ENCODE peak calls at places on chromosome 4, in eight cellular contexts. V is astrocyte, X is neural progenitor cell, D is GM12878, C is IMR-90, E is HCT116, W is H1, P is DND-41. F is an unnamed sample.

GRCh38 chr4:89838005-89838404 is 1.0 kb upstream of the SNCA start:
- DNase-seq in V (no peak), X (peak), D (no peak), C (no peak), E (no peak), W (no peak), P (peak), F (no peak)

GRCh38 chr4:4689694-4690440 is 148.0 kb upstream of the STX18 start:
- DNase-seq in V (no peak), X (no peak), D (peak), C (no peak), E (no peak), W (no peak), P (no peak), F (no peak)

GRCh38 chr4:4765811-4766210 is 93.7 kb upstream of the MSX1 start:
- DNase-seq in V (no peak), X (no peak), D (no peak), C (no peak), E (no peak), W (no peak), P (no peak), F (no peak)

GRCh38 chr4:47154816-47155370 is 123.5 kb downstream of the GABRB1 start:
- DNase-seq in V (no peak), X (peak), D (no peak), C (peak), E (no peak), W (no peak), P (no peak), F (no peak)

GRCh38 chr4:124631760-124632159 is 80.8 kb downstream of the ANKRD50 start:
- DNase-seq in V (peak), X (no peak), D (no peak), C (peak), E (peak), W (no peak), P (no peak), F (peak)

GRCh38 chr4:186081202-186081807 is 12.3 kb downstream of the TLR3 start:
- DNase-seq in V (no peak), X (peak), D (no peak), C (no peak), E (no peak), W (peak), P (no peak), F (no peak)

GRCh38 chr4:8644966-8645752 is 52.6 kb downstream of the CPZ start:
- DNase-seq in V (no peak), X (no peak), D (no peak), C (no peak), E (no peak), W (peak), P (no peak), F (no peak)

GRCh38 chr4:158673633-158674032 is 1.5 kb downstream of the ETFDH start:
- DNase-seq in V (no peak), X (no peak), D (no peak), C (no peak), E (no peak), W (no peak), P (no peak), F (no peak)

GRCh38 chr4:183639291-183639690 is 19.7 kb downstream of the RWDD4 start:
- DNase-seq in V (no peak), X (no peak), D (no peak), C (peak), E (no peak), W (no peak), P (no peak), F (no peak)

GRCh38 chr4:52842788-52843187 is 19.3 kb upstream of the RASL11B start:
- DNase-seq in V (no peak), X (peak), D (no peak), C (no peak), E (no peak), W (no peak), P (no peak), F (no peak)

GRCh38 chr4:4504783-4505182 is 37.1 kb downstream of the STX18 start:
- DNase-seq in V (no peak), X (no peak), D (no peak), C (no peak), E (no peak), W (no peak), P (no peak), F (no peak)

GRCh38 chr4:99180367-99181169 is 36.5 kb upstream of the ADH4 start:
- DNase-seq in V (peak), X (no peak), D (no peak), C (peak), E (no peak), W (no peak), P (no peak), F (no peak)

GRCh38 chr4:165138843-165139242 is 26.2 kb upstream of the TMEM192 start:
- DNase-seq in V (no peak), X (no peak), D (no peak), C (no peak), E (no peak), W (no peak), P (no peak), F (no peak)

GRCh38 chr4:148116971-148117370 is 325.2 kb downstream of the NR3C2 start:
- DNase-seq in V (no peak), X (no peak), D (no peak), C (no peak), E (no peak), W (no peak), P (no peak), F (no peak)

GRCh38 chr4:71396382-71396781 is 57.6 kb downstream of the SLC4A4 start:
- DNase-seq in V (peak), X (peak), D (no peak), C (peak), E (no peak), W (no peak), P (no peak), F (no peak)

GRCh38 chr4:57668621-57669020 is 558.4 kb upstream of the IGFBP7 start:
- DNase-seq in V (no peak), X (peak), D (no peak), C (no peak), E (no peak), W (no peak), P (no peak), F (no peak)

GRCh38 chr4:5839751-5840674 is 52.9 kb downstream of the CRMP1 start:
- DNase-seq in V (no peak), X (no peak), D (no peak), C (no peak), E (no peak), W (no peak), P (no peak), F (peak)

GRCh38 chr4:38106301-38106700 is 146.1 kb downstream of the PTTG2 start:
- DNase-seq in V (peak), X (no peak), D (no peak), C (peak), E (no peak), W (no peak), P (no peak), F (no peak)

GRCh38 chr4:21470531-21470930 is 478.0 kb downstream of the KCNIP4 start:
- DNase-seq in V (peak), X (peak), D (no peak), C (no peak), E (no peak), W (no peak), P (no peak), F (no peak)

DNA sequence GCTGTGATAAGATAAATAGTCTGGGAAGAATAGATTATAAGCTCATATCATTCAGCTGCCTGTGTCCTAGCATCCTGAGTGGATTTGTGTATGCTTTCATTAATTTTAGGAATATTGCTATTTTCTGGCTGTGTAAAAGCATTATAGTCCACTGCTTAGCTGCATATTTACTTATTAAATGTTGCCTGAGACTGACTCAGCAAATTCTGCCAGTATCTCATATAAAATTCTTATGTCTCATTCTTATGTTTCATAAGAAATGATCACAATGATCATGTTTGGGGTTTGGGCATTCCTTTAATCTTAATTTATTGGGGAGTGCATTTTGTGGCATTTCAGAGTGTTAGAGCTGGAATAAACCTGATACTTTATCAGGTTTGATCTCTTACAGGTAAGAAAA is 34.9 kb downstream of the RASSF6 start:
- DNase-seq in V (no peak), X (no peak), D (no peak), C (no peak), E (no peak), W (no peak), P (no peak), F (no peak)
- H3K9ac ChIP-seq in V (no peak), X (no peak), D (no peak), C (no peak), E (no peak), W (no peak), P (no peak), F (no peak)

GRCh38 chr4:154292589-154292988 is 199.0 kb downstream of the DCHS2 start:
- DNase-seq in V (no peak), X (no peak), D (no peak), C (no peak), E (no peak), W (no peak), P (no peak), F (no peak)
- TF ChIP-seq CTCF in V (no peak), X (no peak), D (peak), C (no peak), E (no peak), W (no peak), P (peak), F (no peak)

GRCh38 chr4:123554819-123555499 is 158.4 kb downstream of the SPRY1 start:
- DNase-seq in V (peak), X (no peak), D (no peak), C (no peak), E (no peak), W (no peak), P (no peak), F (peak)
- H3K9ac ChIP-seq in V (peak), X (no peak), D (no peak), C (no peak), E (no peak), W (no peak), P (no peak), F (peak)

DNA sequence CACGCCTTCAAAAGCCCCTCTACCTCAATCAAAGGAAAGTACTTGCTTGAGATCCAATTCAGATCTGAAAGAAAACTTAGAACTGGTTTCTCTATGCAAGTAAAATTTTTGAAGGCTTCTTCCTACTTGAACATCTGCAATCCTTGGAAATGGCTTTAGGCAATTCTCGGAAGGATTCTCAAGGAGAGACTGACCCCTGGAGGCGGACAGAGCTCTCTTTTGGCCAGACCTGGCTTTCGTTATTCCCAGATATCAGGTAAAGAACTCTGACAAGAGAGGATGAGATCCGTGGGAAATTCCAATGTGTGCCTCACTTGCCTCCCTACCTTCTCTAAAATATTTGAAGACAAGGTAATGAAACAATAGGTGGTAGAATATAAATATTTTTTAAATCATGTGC is 670.3 kb upstream of the FAM241A start:
- DNase-seq in V (peak), X (peak), D (no peak), C (peak), E (peak), W (peak), P (no peak), F (peak)
- TF ChIP-seq CTCF in V (peak), X (peak), D (peak), C (peak), E (peak), W (peak), P (peak), F (peak)

GRCh38 chr4:91171217-91171616 is 1044.0 kb downstream of the CCSER1 start:
- DNase-seq in V (peak), X (no peak), D (no peak), C (no peak), E (no peak), W (no peak), P (no peak), F (no peak)
- H3K9ac ChIP-seq in V (no peak), X (no peak), D (no peak), C (no peak), E (no peak), W (no peak), P (no peak), F (no peak)

GRCh38 chr4:162645381-162645780 is 481.6 kb upstream of the FSTL5 start:
- DNase-seq in V (peak), X (peak), D (no peak), C (no peak), E (no peak), W (no peak), P (no peak), F (no peak)
- TF ChIP-seq CTCF in V (peak), X (peak), D (peak), C (no peak), E (no peak), W (peak), P (no peak), F (peak)

DNA sequence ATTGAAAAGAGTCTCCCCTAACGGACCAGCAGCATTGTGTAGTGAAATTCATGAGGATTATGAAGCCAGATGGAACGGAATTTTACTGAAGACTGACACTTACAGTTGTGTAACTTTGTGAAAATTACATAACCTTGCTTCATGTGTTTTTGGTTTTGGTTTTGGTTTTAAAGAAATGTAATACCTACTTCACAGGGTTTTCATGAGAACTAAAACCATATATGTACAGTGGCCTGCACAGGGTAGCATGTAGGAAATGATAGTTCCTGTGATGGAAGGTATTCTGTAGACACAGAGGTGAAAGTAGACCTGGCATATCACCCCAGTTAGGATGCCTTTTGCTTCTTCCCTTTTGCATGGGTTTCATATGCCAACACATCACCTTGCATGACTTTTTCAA is 247.0 kb downstream of the BANK1 start:
- DNase-seq in V (no peak), X (no peak), D (no peak), C (no peak), E (no peak), W (no peak), P (no peak), F (no peak)
- H3K9ac ChIP-seq in V (no peak), X (no peak), D (no peak), C (no peak), E (no peak), W (no peak), P (no peak), F (no peak)

DNA sequence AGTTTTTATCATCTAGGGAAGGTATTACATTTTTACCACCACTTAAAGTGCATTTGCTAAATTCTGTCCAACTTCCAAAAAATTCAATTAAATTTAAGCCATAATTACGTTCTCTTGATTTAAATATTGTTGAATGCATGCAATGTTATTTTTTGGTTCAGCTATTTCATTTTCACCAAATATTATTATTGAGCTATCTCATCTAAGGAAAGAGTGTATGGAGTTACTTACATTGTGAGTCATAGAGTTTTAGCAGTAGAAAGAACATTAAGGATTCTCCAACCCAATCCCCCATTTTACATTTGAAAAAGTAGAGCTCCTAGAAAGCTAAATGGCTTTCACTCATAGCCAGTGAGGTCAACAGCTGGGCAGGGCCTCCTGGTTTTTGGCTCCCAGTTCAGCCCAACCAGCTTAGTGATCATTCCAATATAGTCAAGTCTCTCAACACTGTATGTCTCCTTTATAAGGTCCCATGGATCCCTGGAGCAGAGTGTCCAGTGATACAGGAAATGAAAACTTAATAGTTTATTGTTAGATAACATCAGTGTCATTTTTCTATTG is 60.5 kb downstream of the NDNF start:
- DNase-seq in V (no peak), X (no peak), D (no peak), C (no peak), E (no peak), W (no peak), P (no peak), F (no peak)
- TF ChIP-seq CTCF in V (no peak), X (no peak), D (no peak), C (no peak), E (no peak), W (no peak), P (no peak), F (no peak)

DNA sequence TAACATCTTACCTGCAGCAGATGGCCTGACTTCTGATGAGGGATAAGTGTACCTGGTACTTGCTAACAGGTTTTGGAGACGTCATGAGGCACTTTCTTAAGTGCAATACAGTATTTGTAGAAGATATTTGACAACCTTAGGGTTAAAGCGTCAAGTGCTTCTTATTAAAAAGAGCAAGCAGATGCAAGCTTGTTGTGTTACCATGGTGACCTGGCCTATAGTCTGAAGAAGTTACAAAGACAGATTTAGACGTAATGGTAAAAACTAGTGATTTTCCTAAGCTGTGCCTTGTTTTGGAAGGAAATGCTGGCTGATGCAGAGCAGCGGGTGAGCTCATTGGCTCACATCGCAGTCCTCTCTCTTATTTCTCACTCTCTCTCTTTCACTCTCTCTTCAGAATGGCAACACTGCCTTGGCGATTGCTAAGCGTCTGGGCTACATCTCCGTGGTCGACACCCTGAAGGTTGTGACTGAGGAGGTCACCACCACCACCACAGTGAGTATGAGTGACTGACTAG is 243.6 kb downstream of the ANK2 start:
- DNase-seq in V (peak), X (peak), D (no peak), C (peak), E (no peak), W (no peak), P (no peak), F (no peak)
- H3K9ac ChIP-seq in V (peak), X (no peak), D (no peak), C (peak), E (no peak), W (no peak), P (no peak), F (no peak)